ENCODE peak calls at places on chromosomes 12 and 14, in seven cellular contexts. T is nephron progenitor cell; H is SW 1271; X is activated gamma-delta T cell treated with Interleukin-2 at 50 U/mL for 16 hours; V is NCI-H446 treated with DMSO at 0.1 percent for 48 hours; K is stimulated activated CD8-positive, alpha-beta memory T cell treated with anti-CD3 and anti-CD28 coated beads, Interleukin-15, amount 100 ng/mL, for 24 hours; S is naive thymus-derived CD8-positive, alpha-beta T cell. Z is an unnamed sample.
A peak's percentile ranks its signal among the peaks of the same experiment; 100 is the strongest.

GRCh38 chr12:26318661-26319068 is 123.3 kb downstream of the SSPN start:
- DNase-seq in K (no peak), V (no peak), X (no peak), T (no peak), H (no peak), S (no peak), Z (no peak)

GRCh38 chr12:3141339-3142321 is 64.5 kb downstream of the TSPAN9 start:
- DNase-seq in V (no peak), S (no peak), T (no peak), H (no peak), K (no peak), X (no peak), Z (no peak)

GRCh38 chr14:93110856-93111419 is 4.8 kb downstream of the ITPK1 start:
- DNase-seq in T (no peak), K (no peak), V (no peak), S (no peak), H (no peak), X (no peak), Z (no peak)

GRCh38 chr14:74963705-74964271 is 8.4 kb upstream of the PGF start:
- DNase-seq in S (no peak), V (peak; percentile 33), T (no peak), H (no peak), K (no peak), X (no peak), Z (peak; percentile 69)

GRCh38 chr14:51293926-51294290 is 53.9 kb downstream of the TMX1 start:
- DNase-seq in K (no peak), H (no peak), S (no peak), X (no peak), V (no peak), T (no peak), Z (no peak)

GRCh38 chr12:52352951-52353350 is 14.3 kb downstream of the KRT85 start:
- DNase-seq in T (no peak), S (no peak), H (no peak), X (no peak), V (no peak), K (no peak), Z (no peak)

GRCh38 chr14:24673534-24674203 is 39.7 kb upstream of the GZMB start:
- DNase-seq in X (peak; percentile 64), V (no peak), S (peak; percentile 60), H (no peak), T (no peak), K (no peak), Z (no peak)

GRCh38 chr12:58532855-58533608 is 387.3 kb downstream of the LRIG3 start:
- DNase-seq in V (no peak), H (no peak), T (no peak), X (no peak), K (no peak), S (no peak), Z (no peak)

GRCh38 chr12:121626853-121627623 is 708 bp downstream of the ORAI1 start:
- DNase-seq in T (peak; percentile 62), H (peak; percentile 75), V (no peak), X (peak; percentile 80), K (peak; percentile 64), S (peak; percentile 93), Z (peak; percentile 75)

GRCh38 chr14:57189070-57189469 is 79.6 kb downstream of the EXOC5 start:
- DNase-seq in X (no peak), K (no peak), S (no peak), H (no peak), V (peak; percentile 47), T (no peak), Z (no peak)

GRCh38 chr14:64998455-64998931 is 11.8 kb downstream of the FNTB start:
- DNase-seq in V (no peak), S (no peak), X (no peak), H (no peak), K (no peak), T (no peak), Z (no peak)

GRCh38 chr12:116667752-116668151 is 70.1 kb downstream of the SPRING1 start:
- DNase-seq in H (no peak), V (no peak), K (no peak), X (no peak), S (no peak), T (no peak), Z (no peak)

GRCh38 chr12:3117144-3117581 is 40.0 kb downstream of the TSPAN9 start:
- DNase-seq in V (no peak), S (no peak), T (no peak), X (no peak), K (no peak), H (no peak), Z (no peak)

GRCh38 chr12:106255952-106256351 is 8.1 kb upstream of the CKAP4 start:
- DNase-seq in X (no peak), K (no peak), T (no peak), S (no peak), V (no peak), H (no peak), Z (no peak)

GRCh38 chr12:12807970-12808702 is 5.0 kb upstream of the DDX47 start:
- DNase-seq in V (no peak), S (peak; percentile 47), T (peak; percentile 17), X (peak; percentile 55), K (no peak), H (no peak), Z (no peak)

GRCh38 chr12:125289965-125290364 is 224.7 kb downstream of the AACS start:
- DNase-seq in V (no peak), H (no peak), T (no peak), K (no peak), X (no peak), S (no peak), Z (no peak)

GRCh38 chr14:25516838-25517237 is 466.9 kb upstream of the STXBP6 start:
- DNase-seq in T (no peak), S (no peak), X (no peak), H (peak; percentile 4), V (peak; percentile 47), K (no peak), Z (no peak)

GRCh38 chr12:52879394-52880351 is 25.2 kb downstream of the KRT8 start:
- DNase-seq in X (peak; percentile 64), K (peak; percentile 38), S (peak; percentile 54), T (peak; percentile 81), H (peak; percentile 84), V (peak; percentile 17), Z (peak; percentile 73)

GRCh38 chr14:100446572-100446971 is 123.4 kb downstream of the SLC25A47 start:
- DNase-seq in S (no peak), H (no peak), K (no peak), V (no peak), T (no peak), X (no peak), Z (peak; percentile 67)

GRCh38 chr12:104590002-104590401 is 133.3 kb downstream of the CHST11 start:
- DNase-seq in V (no peak), K (no peak), X (no peak), S (no peak), H (no peak), T (no peak), Z (peak; percentile 63)

GRCh38 chr14:38255673-38256357 is at the start of gene CLEC14A:
- DNase-seq in S (no peak), X (no peak), T (peak; percentile 45), K (no peak), V (no peak), H (no peak), Z (no peak)

GRCh38 chr12:113874999-113875561 is 91.0 kb downstream of the RBM19 start:
- DNase-seq in X (no peak), H (no peak), K (no peak), V (no peak), S (no peak), T (no peak), Z (no peak)

GRCh38 chr12:133057446-133057845 is 20.1 kb downstream of the ZNF84 start:
- DNase-seq in K (no peak), H (no peak), X (no peak), T (no peak), S (no peak), V (no peak), Z (no peak)

GRCh38 chr12:59708059-59708458 is 112.2 kb downstream of the SLC16A7 start:
- DNase-seq in V (no peak), K (no peak), S (no peak), X (no peak), H (no peak), T (no peak), Z (no peak)

GRCh38 chr12:24903305-24904088 is 45.4 kb downstream of the BCAT1 start:
- DNase-seq in S (no peak), H (no peak), T (no peak), V (no peak), K (no peak), X (no peak), Z (no peak)

GRCh38 chr14:100365741-100366140 is 42.6 kb downstream of the SLC25A47 start:
- DNase-seq in S (no peak), X (no peak), H (no peak), K (no peak), V (no peak), T (no peak), Z (no peak)

GRCh38 chr14:71070169-71070568 is 162.9 kb downstream of the PCNX1 start:
- DNase-seq in X (no peak), K (no peak), S (no peak), V (no peak), H (no peak), T (no peak), Z (no peak)

GRCh38 chr14:89245802-89246201 is 171.2 kb downstream of the FOXN3 start:
- DNase-seq in V (no peak), X (no peak), H (no peak), K (no peak), S (no peak), T (no peak), Z (no peak)